ENCODE peak calls at places on chromosome 12, in five cellular contexts. One of them, this sample, is unnamed. For H3K9me3, the result is how much of the 10 kb centered on the place peaks cover.

GRCh38 chr12:120468846-120469449 is 600 bp downstream of the SRSF9 start:
- DNase-seq in mammary epithelial cell: no peak
- DNase-seq in astrocyte: no peak
- DNase-seq in K562: peak
- DNase-seq in fibroblast of lung: peak
- DNase-seq in this sample: peak

GRCh38 chr12:109131522-109132050 is 15.2 kb downstream of the ACACB start:
- DNase-seq in mammary epithelial cell: no peak
- DNase-seq in astrocyte: no peak
- DNase-seq in K562: no peak
- DNase-seq in fibroblast of lung: no peak
- DNase-seq in this sample: no peak

GRCh38 chr12:49344486-49345047 is 2.1 kb upstream of the DNAJC22 start:
- DNase-seq in mammary epithelial cell: no peak
- DNase-seq in astrocyte: no peak
- DNase-seq in K562: no peak
- DNase-seq in fibroblast of lung: no peak
- DNase-seq in this sample: no peak

GRCh38 chr12:102542816-102543448 is 62.6 kb upstream of the IGF1 start:
- DNase-seq in mammary epithelial cell: no peak
- DNase-seq in astrocyte: no peak
- DNase-seq in K562: no peak
- DNase-seq in fibroblast of lung: no peak
- DNase-seq in this sample: no peak

GRCh38 chr12:113242018-113242418 is 20.8 kb downstream of the TPCN1 start:
- DNase-seq in mammary epithelial cell: peak
- DNase-seq in astrocyte: peak
- DNase-seq in K562: no peak
- DNase-seq in fibroblast of lung: peak
- DNase-seq in this sample: peak

GRCh38 chr12:121287267-121287954 is 9.1 kb downstream of the CAMKK2 start:
- DNase-seq in mammary epithelial cell: no peak
- DNase-seq in astrocyte: no peak
- DNase-seq in K562: no peak
- DNase-seq in fibroblast of lung: peak
- DNase-seq in this sample: peak

GRCh38 chr12:6386522-6386921 is 2.6 kb downstream of the LTBR start:
- DNase-seq in mammary epithelial cell: peak
- DNase-seq in astrocyte: no peak
- DNase-seq in K562: no peak
- DNase-seq in fibroblast of lung: no peak
- DNase-seq in this sample: no peak

GRCh38 chr12:49824886-49825285 is 3.3 kb downstream of the NCKAP5L start:
- DNase-seq in mammary epithelial cell: peak
- DNase-seq in astrocyte: peak
- DNase-seq in K562: no peak
- DNase-seq in fibroblast of lung: peak
- DNase-seq in this sample: no peak

GRCh38 chr12:91892081-91892855 is 253.4 kb downstream of the BTG1 start:
- DNase-seq in mammary epithelial cell: no peak
- DNase-seq in astrocyte: no peak
- DNase-seq in K562: no peak
- DNase-seq in fibroblast of lung: no peak
- DNase-seq in this sample: no peak

GRCh38 chr12:42364692-42365091 is 38.7 kb downstream of the PPHLN1 start:
- DNase-seq in mammary epithelial cell: no peak
- DNase-seq in astrocyte: no peak
- DNase-seq in K562: peak
- DNase-seq in fibroblast of lung: no peak
- DNase-seq in this sample: no peak

GRCh38 chr12:94336201-94336915 is 123.3 kb downstream of the CEP83 start:
- DNase-seq in mammary epithelial cell: no peak
- DNase-seq in astrocyte: no peak
- DNase-seq in K562: no peak
- DNase-seq in fibroblast of lung: no peak
- DNase-seq in this sample: no peak

GRCh38 chr12:53492830-53493609 is 6.2 kb downstream of the MAP3K12 start:
- DNase-seq in mammary epithelial cell: peak
- DNase-seq in astrocyte: peak
- DNase-seq in K562: peak
- DNase-seq in fibroblast of lung: peak
- DNase-seq in this sample: peak

GRCh38 chr12:82896979-82897378 is 210.3 kb downstream of the TMTC2 start:
- DNase-seq in mammary epithelial cell: peak
- DNase-seq in astrocyte: peak
- DNase-seq in K562: no peak
- DNase-seq in fibroblast of lung: peak
- DNase-seq in this sample: no peak

GRCh38 chr12:288687-289086 is 26.1 kb upstream of the SLC6A13 start:
- DNase-seq in mammary epithelial cell: peak
- DNase-seq in astrocyte: peak
- DNase-seq in K562: no peak
- DNase-seq in fibroblast of lung: peak
- DNase-seq in this sample: no peak

GRCh38 chr12:10829994-10830393 is 3.8 kb upstream of the TAS2R10 start:
- DNase-seq in mammary epithelial cell: no peak
- DNase-seq in astrocyte: peak
- DNase-seq in K562: no peak
- DNase-seq in fibroblast of lung: peak
- DNase-seq in this sample: no peak

GRCh38 chr12:122021193-122021821 is 377 bp upstream of the BCL7A start:
- DNase-seq in mammary epithelial cell: no peak
- DNase-seq in astrocyte: no peak
- DNase-seq in K562: no peak
- DNase-seq in fibroblast of lung: no peak
- DNase-seq in this sample: peak

GRCh38 chr12:57524814-57525614 is 2.4 kb downstream of the MBD6 start:
- DNase-seq in mammary epithelial cell: no peak
- DNase-seq in astrocyte: no peak
- DNase-seq in K562: no peak
- DNase-seq in fibroblast of lung: no peak
- DNase-seq in this sample: no peak

GRCh38 chr12:104674083-104674482 is 217.3 kb downstream of the CHST11 start:
- DNase-seq in mammary epithelial cell: no peak
- DNase-seq in astrocyte: no peak
- DNase-seq in K562: no peak
- DNase-seq in fibroblast of lung: no peak
- DNase-seq in this sample: no peak

GRCh38 chr12:25361511-25361910 is 110.8 kb upstream of the KRAS start:
- DNase-seq in mammary epithelial cell: no peak
- DNase-seq in astrocyte: no peak
- DNase-seq in K562: no peak
- DNase-seq in fibroblast of lung: no peak
- DNase-seq in this sample: no peak

GRCh38 chr12:25365340-25365730 is 114.6 kb upstream of the KRAS start:
- DNase-seq in mammary epithelial cell: no peak
- DNase-seq in astrocyte: no peak
- DNase-seq in K562: no peak
- DNase-seq in fibroblast of lung: no peak
- DNase-seq in this sample: no peak

GRCh38 chr12:25366159-25366558 is 115.4 kb upstream of the KRAS start:
- DNase-seq in mammary epithelial cell: no peak
- DNase-seq in astrocyte: no peak
- DNase-seq in K562: no peak
- DNase-seq in fibroblast of lung: no peak
- DNase-seq in this sample: no peak

GRCh38 chr12:25364529-25365339 is 114.0 kb upstream of the KRAS start:
- DNase-seq in mammary epithelial cell: no peak
- DNase-seq in astrocyte: no peak
- DNase-seq in K562: no peak
- DNase-seq in fibroblast of lung: no peak
- DNase-seq in this sample: no peak

GRCh38 chr12:25362646-25363045 is 111.9 kb upstream of the KRAS start:
- DNase-seq in mammary epithelial cell: peak
- DNase-seq in astrocyte: no peak
- DNase-seq in K562: no peak
- DNase-seq in fibroblast of lung: no peak
- DNase-seq in this sample: no peak
- H3K9ac ChIP-seq in mammary epithelial cell: no peak
- H3K9ac ChIP-seq in astrocyte: no peak
- H3K9ac ChIP-seq in K562: no peak
- H3K9ac ChIP-seq in fibroblast of lung: no peak
- H3K9ac ChIP-seq in this sample: no peak

GRCh38 chr12:125142601-125143000 is 77.4 kb downstream of the AACS start:
- DNase-seq in mammary epithelial cell: no peak
- DNase-seq in astrocyte: no peak
- DNase-seq in K562: no peak
- DNase-seq in fibroblast of lung: no peak
- DNase-seq in this sample: no peak

GRCh38 chr12:125143491-125143890 is 78.3 kb downstream of the AACS start:
- DNase-seq in mammary epithelial cell: no peak
- DNase-seq in astrocyte: peak
- DNase-seq in K562: no peak
- DNase-seq in fibroblast of lung: peak
- DNase-seq in this sample: no peak

GRCh38 chr12:125137776-125138344 is 72.6 kb downstream of the AACS start:
- DNase-seq in mammary epithelial cell: no peak
- DNase-seq in astrocyte: no peak
- DNase-seq in K562: no peak
- DNase-seq in fibroblast of lung: no peak
- DNase-seq in this sample: no peak

GRCh38 chr12:125140239-125140917 is 75.1 kb downstream of the AACS start:
- DNase-seq in mammary epithelial cell: no peak
- DNase-seq in astrocyte: peak
- DNase-seq in K562: no peak
- DNase-seq in fibroblast of lung: peak
- DNase-seq in this sample: no peak

DNA sequence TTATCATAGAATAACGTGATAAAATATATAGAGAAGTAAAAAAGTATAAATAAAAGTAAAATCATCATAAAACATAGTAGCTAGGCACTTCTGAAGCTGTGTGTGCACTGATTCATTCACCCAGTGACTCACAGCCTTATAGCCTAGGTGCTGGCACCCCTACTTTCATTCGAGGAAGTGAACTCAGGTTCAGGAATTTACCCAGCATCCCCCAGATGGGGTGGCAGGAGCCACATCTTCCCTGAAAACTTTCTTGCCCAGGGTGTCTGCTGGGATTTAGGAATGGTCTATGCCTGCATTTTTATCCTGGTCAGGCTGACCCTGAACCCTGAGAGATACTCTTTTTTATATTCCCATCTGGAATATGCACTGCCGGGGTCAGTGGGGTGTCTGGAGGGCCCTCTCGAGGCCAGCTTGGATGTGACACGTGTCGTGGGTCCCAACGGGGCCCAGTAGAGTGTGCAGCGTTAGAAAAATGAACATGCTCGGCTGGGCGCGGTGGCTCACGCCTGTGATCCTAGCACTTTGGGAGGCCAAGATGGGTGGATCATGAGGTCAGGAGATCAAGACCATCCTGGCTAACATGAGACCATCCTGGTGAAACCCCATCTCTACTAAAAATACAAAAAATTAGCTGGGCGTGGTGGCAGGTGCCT is 75.8 kb downstream of the AACS start:
- DNase-seq in mammary epithelial cell: peak
- DNase-seq in astrocyte: peak
- DNase-seq in K562: no peak
- DNase-seq in fibroblast of lung: peak
- DNase-seq in this sample: no peak
- H3K27ac ChIP-seq in mammary epithelial cell: peak
- H3K27ac ChIP-seq in astrocyte: peak
- H3K27ac ChIP-seq in K562: no peak
- H3K27ac ChIP-seq in fibroblast of lung: no peak
- H3K27ac ChIP-seq in this sample: no peak

DNA sequence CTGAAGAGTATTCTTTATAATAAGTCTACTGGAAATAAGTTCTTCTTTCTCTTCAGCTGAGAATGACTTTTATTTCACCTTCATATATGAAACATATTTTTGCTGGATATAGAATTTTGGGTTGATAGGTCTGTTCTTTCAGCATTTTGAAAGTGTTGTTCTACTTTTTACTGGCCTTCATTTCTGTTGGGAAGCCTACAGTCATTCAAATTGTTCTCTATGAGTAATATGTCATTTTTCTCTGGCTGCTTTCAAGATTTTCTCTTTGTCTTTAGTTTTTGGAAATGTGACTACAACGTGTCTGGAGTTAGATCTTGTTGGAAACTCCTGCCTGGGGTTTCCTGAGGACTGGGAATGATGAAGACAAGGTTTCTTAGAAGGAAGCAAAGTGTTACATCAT is 10.0 kb downstream of the FGFR1OP2 start:
- DNase-seq in mammary epithelial cell: no peak
- DNase-seq in astrocyte: no peak
- DNase-seq in K562: no peak
- DNase-seq in fibroblast of lung: no peak
- DNase-seq in this sample: no peak
- H3K9me3 ChIP-seq in mammary epithelial cell: under half
- H3K9me3 ChIP-seq in astrocyte: under half
- H3K9me3 ChIP-seq in K562: under half
- H3K9me3 ChIP-seq in fibroblast of lung: under half
- H3K9me3 ChIP-seq in this sample: under half

DNA sequence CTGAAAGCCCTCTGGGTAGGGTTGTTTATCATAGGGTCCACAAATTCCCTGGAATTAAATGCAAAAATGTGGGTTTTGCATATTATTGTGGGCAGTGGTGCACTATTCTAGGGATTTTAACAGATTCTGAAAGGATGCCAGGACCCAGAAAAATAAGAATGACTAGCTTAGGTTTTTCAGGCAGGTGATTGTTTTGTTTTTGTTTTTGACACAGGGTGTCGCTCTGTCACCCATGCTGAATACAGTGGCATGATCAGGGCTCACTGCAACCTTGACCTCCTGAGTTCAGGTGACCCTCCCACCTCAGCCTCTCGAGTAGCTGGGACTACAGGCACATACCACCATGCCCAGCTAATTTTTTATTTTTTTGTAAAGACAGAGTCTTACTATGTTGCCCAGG is 19.2 kb downstream of the GALNT6 start:
- DNase-seq in mammary epithelial cell: no peak
- DNase-seq in astrocyte: no peak
- DNase-seq in K562: no peak
- DNase-seq in fibroblast of lung: no peak
- DNase-seq in this sample: no peak
- H3K9ac ChIP-seq in mammary epithelial cell: peak
- H3K9ac ChIP-seq in astrocyte: peak
- H3K9ac ChIP-seq in K562: no peak
- H3K9ac ChIP-seq in fibroblast of lung: no peak
- H3K9ac ChIP-seq in this sample: no peak

GRCh38 chr12:30977537-30978349 is 51.2 kb downstream of the TSPAN11 start:
- DNase-seq in mammary epithelial cell: no peak
- DNase-seq in astrocyte: no peak
- DNase-seq in K562: no peak
- DNase-seq in fibroblast of lung: no peak
- DNase-seq in this sample: no peak
- H3K27ac ChIP-seq in mammary epithelial cell: no peak
- H3K27ac ChIP-seq in astrocyte: no peak
- H3K27ac ChIP-seq in K562: no peak
- H3K27ac ChIP-seq in fibroblast of lung: no peak
- H3K27ac ChIP-seq in this sample: no peak

GRCh38 chr12:27782481-27782880 is 2.4 kb upstream of the MANSC4 start:
- DNase-seq in mammary epithelial cell: no peak
- DNase-seq in astrocyte: no peak
- DNase-seq in K562: no peak
- DNase-seq in fibroblast of lung: peak
- DNase-seq in this sample: no peak
- H3K9me3 ChIP-seq in mammary epithelial cell: under half
- H3K9me3 ChIP-seq in astrocyte: under half
- H3K9me3 ChIP-seq in K562: under half
- H3K9me3 ChIP-seq in fibroblast of lung: under half
- H3K9me3 ChIP-seq in this sample: under half